ENCODE peak calls at places on chromosomes 6 and 20, in nine cellular contexts. V is astrocyte of the spinal cord; Q is SHP77; F is HT1080; I is EH; E is fibroblast of mammary gland; U is stimulated activated CD4-positive, alpha-beta T cell treated with anti-CD3 and anti-CD28 coated beads, Interleukin-15, amount 100 ng/mL, for 1 hour; A is heart left ventricle; X is Peyer's patch. J is an unnamed sample.

GRCh38 chr6:52491203-52492069 is 71.3 kb downstream of the EFHC1 start:
- DNase-seq in V (no peak), Q (no peak), F (no peak), I (peak), E (peak), U (no peak), A (no peak), X (peak), J (no peak)

GRCh38 chr6:44253307-44254101 is 3.8 kb downstream of the SLC35B2 start:
- DNase-seq in V (no peak), Q (peak), F (no peak), I (peak), E (peak), U (no peak), A (no peak), X (peak), J (peak)

GRCh38 chr20:25676164-25676809 is 20.4 kb downstream of the ZNF337 start:
- DNase-seq in V (peak), Q (no peak), F (peak), I (peak), E (peak), U (no peak), A (no peak), X (no peak), J (no peak)

GRCh38 chr20:15475483-15475882 is 1097.8 kb downstream of the KIF16B start:
- DNase-seq in V (no peak), Q (peak), F (peak), I (peak), E (no peak), U (no peak), A (peak), X (no peak), J (no peak)

GRCh38 chr6:313917-314316 is 21.6 kb downstream of the DUSP22 start:
- DNase-seq in V (no peak), Q (no peak), F (no peak), I (no peak), E (no peak), U (no peak), A (no peak), X (no peak), J (no peak)

GRCh38 chr6:158638393-158638792 is 6.2 kb downstream of the DYNLT1 start:
- DNase-seq in V (no peak), Q (no peak), F (no peak), I (peak), E (no peak), U (no peak), A (no peak), X (no peak), J (no peak)

GRCh38 chr6:84581494-84582259 is 182.7 kb downstream of the TBX18 start:
- DNase-seq in V (peak), Q (no peak), F (peak), I (peak), E (peak), U (no peak), A (no peak), X (no peak), J (no peak)

GRCh38 chr6:138504764-138505689 is 5.7 kb upstream of the NHSL1 start:
- DNase-seq in V (no peak), Q (no peak), F (no peak), I (no peak), E (no peak), U (no peak), A (no peak), X (no peak), J (peak)

GRCh38 chr20:36331182-36331581 is 25.0 kb downstream of the DLGAP4 start:
- DNase-seq in V (no peak), Q (no peak), F (no peak), I (no peak), E (no peak), U (no peak), A (no peak), X (no peak), J (no peak)

GRCh38 chr20:62374431-62375152 is 7.5 kb upstream of the LAMA5 start:
- DNase-seq in V (no peak), Q (peak), F (no peak), I (no peak), E (no peak), U (no peak), A (no peak), X (no peak), J (no peak)

GRCh38 chr6:161351855-161352254 is 78.0 kb upstream of the AGPAT4 start:
- DNase-seq in V (no peak), Q (no peak), F (no peak), I (no peak), E (no peak), U (no peak), A (no peak), X (no peak), J (no peak)

GRCh38 chr6:818191-818590 is 125.3 kb upstream of the EXOC2 start:
- DNase-seq in V (no peak), Q (no peak), F (no peak), I (no peak), E (no peak), U (no peak), A (no peak), X (no peak), J (no peak)

GRCh38 chr6:36028088-36028886 is 679 bp downstream of the MAPK14 start:
- DNase-seq in V (peak), Q (peak), F (peak), I (peak), E (peak), U (peak), A (peak), X (peak), J (peak)

GRCh38 chr6:161446296-161446925 is 172.6 kb upstream of the AGPAT4 start:
- DNase-seq in V (no peak), Q (no peak), F (no peak), I (no peak), E (no peak), U (no peak), A (no peak), X (no peak), J (no peak)

GRCh38 chr6:148513145-148514071 is 170.8 kb downstream of the SASH1 start:
- DNase-seq in V (no peak), Q (no peak), F (no peak), I (peak), E (peak), U (no peak), A (peak), X (no peak), J (no peak)

GRCh38 chr6:152981989-152982767 is 663 bp downstream of the FBXO5 start:
- DNase-seq in V (no peak), Q (no peak), F (no peak), I (no peak), E (no peak), U (no peak), A (peak), X (no peak), J (peak)

GRCh38 chr6:11831653-11832052 is 53.0 kb upstream of the ADTRP start:
- DNase-seq in V (no peak), Q (no peak), F (no peak), I (no peak), E (no peak), U (no peak), A (no peak), X (no peak), J (no peak)

GRCh38 chr6:158744986-158745430 is 74.2 kb downstream of the EZR start:
- DNase-seq in V (no peak), Q (no peak), F (no peak), I (no peak), E (no peak), U (no peak), A (no peak), X (no peak), J (peak)

GRCh38 chr6:33317418-33317667 is 201 bp downstream of the ZBTB22 start:
- DNase-seq in V (no peak), Q (no peak), F (no peak), I (no peak), E (no peak), U (no peak), A (no peak), X (no peak), J (no peak)

GRCh38 chr6:29676981-29677601 is 3.9 kb downstream of the ZFP57 start:
- DNase-seq in V (peak), Q (peak), F (peak), I (peak), E (no peak), U (no peak), A (no peak), X (no peak), J (no peak)

GRCh38 chr20:3316131-3316530 is 77.1 kb upstream of the SLC4A11 start:
- DNase-seq in V (no peak), Q (no peak), F (no peak), I (no peak), E (no peak), U (no peak), A (no peak), X (no peak), J (no peak)

GRCh38 chr6:73079978-73080377 is 145.3 kb downstream of the KHDC1L start:
- DNase-seq in V (no peak), Q (no peak), F (peak), I (no peak), E (peak), U (no peak), A (no peak), X (no peak), J (no peak)

GRCh38 chr6:28656715-28657114 is 131.0 kb downstream of the GPX5 start:
- DNase-seq in V (no peak), Q (no peak), F (no peak), I (no peak), E (no peak), U (no peak), A (no peak), X (no peak), J (no peak)

GRCh38 chr6:119742188-119742803 is 392.7 kb upstream of the MAN1A1 start:
- DNase-seq in V (peak), Q (peak), F (peak), I (peak), E (peak), U (no peak), A (peak), X (peak), J (peak)

GRCh38 chr20:12455152-12455551 is 537.5 kb downstream of the BTBD3 start:
- DNase-seq in V (no peak), Q (peak), F (no peak), I (no peak), E (no peak), U (no peak), A (no peak), X (no peak), J (no peak)

GRCh38 chr6:21992178-21992967 is 304.5 kb downstream of the PRL start:
- DNase-seq in V (peak), Q (no peak), F (peak), I (peak), E (peak), U (no peak), A (no peak), X (no peak), J (no peak)

GRCh38 chr6:148064406-148065134 is 278.1 kb upstream of the SASH1 start:
- DNase-seq in V (no peak), Q (no peak), F (peak), I (peak), E (no peak), U (no peak), A (peak), X (no peak), J (peak)

GRCh38 chr6:100620085-100620484 is 155.4 kb upstream of the SIM1 start:
- DNase-seq in V (peak), Q (no peak), F (peak), I (peak), E (peak), U (no peak), A (no peak), X (no peak), J (no peak)

GRCh38 chr20:10065154-10065833 is 30.5 kb downstream of the ANKEF1 start:
- DNase-seq in V (peak), Q (no peak), F (peak), I (no peak), E (peak), U (no peak), A (no peak), X (no peak), J (no peak)

GRCh38 chr20:6053776-6054688 is at the start of gene LRRN4:
- DNase-seq in V (no peak), Q (peak), F (peak), I (peak), E (peak), U (no peak), A (no peak), X (no peak), J (peak)

GRCh38 chr6:85417336-85417735 is 32.5 kb upstream of the NT5E start:
- DNase-seq in V (no peak), Q (no peak), F (peak), I (peak), E (peak), U (no peak), A (no peak), X (no peak), J (no peak)

GRCh38 chr6:28160233-28160632 is 18.6 kb downstream of the ZKSCAN8 start:
- DNase-seq in V (no peak), Q (no peak), F (no peak), I (peak), E (no peak), U (no peak), A (no peak), X (no peak), J (no peak)

GRCh38 chr20:31869942-31870702 is at the start of the genes DUSP15 and TTLL9:
- DNase-seq in V (no peak), Q (no peak), F (no peak), I (peak), E (no peak), U (no peak), A (no peak), X (no peak), J (no peak)

GRCh38 chr6:22558288-22558882 is 11.0 kb upstream of the HDGFL1 start:
- DNase-seq in V (no peak), Q (no peak), F (no peak), I (peak), E (no peak), U (no peak), A (no peak), X (no peak), J (no peak)

GRCh38 chr6:30654798-30655742 is 8.1 kb downstream of the C6orf136 start:
- DNase-seq in V (no peak), Q (no peak), F (no peak), I (no peak), E (no peak), U (no peak), A (no peak), X (no peak), J (no peak)

GRCh38 chr6:37187321-37188022 is 17.5 kb downstream of the PIM1 start:
- DNase-seq in V (no peak), Q (no peak), F (no peak), I (no peak), E (no peak), U (no peak), A (no peak), X (no peak), J (no peak)

GRCh38 chr6:42338573-42339218 is 113.0 kb downstream of the TRERF1 start:
- DNase-seq in V (peak), Q (no peak), F (peak), I (peak), E (peak), U (no peak), A (no peak), X (no peak), J (no peak)

J was measured in NCI-H526.